ENCODE peak calls at places on chromosomes 16 and 17, in four cellular contexts. M is NCI-H748 treated with DMSO at 0.1 percent for 48 hours; F is AG09319; I is stimulated activated CD4-positive, alpha-beta T cell treated with anti-CD3 and anti-CD28 coated beads, Interleukin-4, amount 100 ng/mL, for 1 hour. W is an unnamed sample.

GRCh38 chr16:12010388-12011251 is 34.1 kb downstream of the SNX29 start:
- DNase-seq in M (no peak), F (peak), I (no peak), W (no peak)

GRCh38 chr16:31061813-31062440 is 12.1 kb downstream of the ZNF668 start:
- DNase-seq in M (no peak), F (no peak), I (no peak), W (no peak)

GRCh38 chr17:13385481-13385907 is 216.2 kb downstream of the HS3ST3A1 start:
- DNase-seq in M (no peak), F (no peak), I (no peak), W (no peak)

GRCh38 chr17:44024271-44024663 is 9.5 kb upstream of the TMEM101 start:
- DNase-seq in M (no peak), F (no peak), I (no peak), W (no peak)

GRCh38 chr17:55285340-55286301 is 20.9 kb downstream of the HLF start:
- DNase-seq in M (no peak), F (no peak), I (no peak), W (peak)

GRCh38 chr16:11232852-11233726 is 22.9 kb downstream of the SOCS1 start:
- DNase-seq in M (no peak), F (no peak), I (peak), W (no peak)

GRCh38 chr16:54077412-54077821 is 209.2 kb downstream of the IRX3 start:
- DNase-seq in M (no peak), F (no peak), I (no peak), W (no peak)

GRCh38 chr16:19718624-19718965 is 524 bp downstream of the IQCK start:
- DNase-seq in M (no peak), F (no peak), I (no peak), W (peak)

GRCh38 chr17:16342979-16343378 is 10.3 kb downstream of the CENPV start:
- DNase-seq in M (no peak), F (no peak), I (no peak), W (no peak)

GRCh38 chr16:66274335-66275110 is 92.0 kb upstream of the CDH5 start:
- DNase-seq in M (peak), F (no peak), I (no peak), W (no peak)

GRCh38 chr17:71914812-71915211 is 206.0 kb upstream of the SOX9 start:
- DNase-seq in M (no peak), F (no peak), I (no peak), W (no peak)

GRCh38 chr16:10871157-10871991 is 5.6 kb upstream of the CIITA start:
- DNase-seq in M (no peak), F (peak), I (peak), W (peak)

GRCh38 chr17:42363767-42364585 is 24.3 kb downstream of the STAT3 start:
- DNase-seq in M (no peak), F (no peak), I (no peak), W (no peak)

GRCh38 chr17:47862621-47863440 is 11.9 kb upstream of the SP6 start:
- DNase-seq in M (no peak), F (peak), I (no peak), W (no peak)

GRCh38 chr17:561118-561517 is 153.5 kb downstream of the VPS53 start:
- DNase-seq in M (no peak), F (no peak), I (no peak), W (no peak)

GRCh38 chr16:47927330-47927729 is 228.5 kb downstream of the ABCC12 start:
- DNase-seq in M (no peak), F (no peak), I (no peak), W (no peak)

GRCh38 chr17:47205419-47205963 is 3.7 kb upstream of the MYL4 start:
- DNase-seq in M (no peak), F (no peak), I (peak), W (peak)

GRCh38 chr17:7004398-7005253 is 7.8 kb upstream of the RNASEK start:
- DNase-seq in M (peak), F (no peak), I (no peak), W (no peak)

GRCh38 chr17:83191388-83192160 is 112.2 kb downstream of the METRNL start:
- DNase-seq in M (no peak), F (no peak), I (no peak), W (peak)

GRCh38 chr17:68085751-68086445 is 50.4 kb downstream of the KPNA2 start:
- DNase-seq in M (no peak), F (no peak), I (no peak), W (no peak)

GRCh38 chr17:77840156-77840555 is 118.3 kb upstream of the TNRC6C start:
- DNase-seq in M (no peak), F (no peak), I (no peak), W (peak)

GRCh38 chr16:52827456-52827855 is 225.2 kb downstream of the CHD9NB start:
- DNase-seq in M (no peak), F (no peak), I (no peak), W (no peak)

GRCh38 chr17:40486513-40487370 is 14.7 kb downstream of the TNS4 start:
- DNase-seq in M (no peak), F (no peak), I (no peak), W (no peak)

GRCh38 chr16:11183951-11184350 is 72.1 kb downstream of the SOCS1 start:
- DNase-seq in M (no peak), F (no peak), I (no peak), W (no peak)

GRCh38 chr17:71765437-71765836 is 355.4 kb upstream of the SOX9 start:
- DNase-seq in M (no peak), F (no peak), I (no peak), W (no peak)

GRCh38 chr17:17724307-17724921 is 43.2 kb downstream of the RAI1 start:
- DNase-seq in M (no peak), F (no peak), I (no peak), W (peak)

GRCh38 chr17:82491533-82491932 is 28.0 kb upstream of the FOXK2 start:
- DNase-seq in M (no peak), F (no peak), I (no peak), W (no peak)

GRCh38 chr17:51439395-51440229 is 179.3 kb downstream of the UTP18 start:
- DNase-seq in M (no peak), F (no peak), I (no peak), W (no peak)

GRCh38 chr16:3022208-3022696 is 1.5 kb downstream of the HCFC1R1 start:
- DNase-seq in M (no peak), F (peak), I (peak), W (peak)

GRCh38 chr17:31378638-31379037 is 12.8 kb upstream of the RAB11FIP4 start:
- DNase-seq in M (no peak), F (no peak), I (no peak), W (no peak)

GRCh38 chr16:48047755-48048154 is 108.0 kb downstream of the ABCC12 start:
- DNase-seq in M (no peak), F (no peak), I (no peak), W (no peak)

GRCh38 chr16:88924834-88925539 is 52.0 kb downstream of the CBFA2T3 start:
- DNase-seq in M (no peak), F (peak), I (peak), W (no peak)

GRCh38 chr17:42027961-42028790 is 8.3 kb downstream of the NKIRAS2 start:
- DNase-seq in M (no peak), F (no peak), I (no peak), W (no peak)

GRCh38 chr16:53090591-53091507 is 36.1 kb downstream of the CHD9 start:
- DNase-seq in M (no peak), F (peak), I (no peak), W (peak)

GRCh38 chr17:65987988-65988387 is 203.9 kb downstream of the CEP112 start:
- DNase-seq in M (no peak), F (peak), I (no peak), W (no peak)

GRCh38 chr16:70508752-70509151 is 14.6 kb downstream of the COG4 start:
- DNase-seq in M (no peak), F (no peak), I (no peak), W (no peak)

GRCh38 chr16:9091867-9092281 is 430 bp downstream of the HAPSTR1 start:
- DNase-seq in M (no peak), F (no peak), I (peak), W (peak)

GRCh38 chr17:73045722-73046121 is 46.8 kb downstream of the SLC39A11 start:
- DNase-seq in M (no peak), F (no peak), I (no peak), W (no peak)

GRCh38 chr17:900336-900735 is 79.2 kb downstream of the NXN start:
- DNase-seq in M (no peak), F (no peak), I (no peak), W (no peak)